ENCODE peak calls at places on chromosomes 4 and X, in six cellular contexts. One of them, this sample, is unnamed.

GRCh38 chr4:80071643-80072606 is 1.1 kb downstream of the ANTXR2 start:
- DNase-seq in A549: no peak
- DNase-seq in Peyer's patch: peak; percentile 73
- DNase-seq in suprapubic skin: peak; percentile 80
- DNase-seq in breast epithelium: peak; percentile 52
- DNase-seq in tibial nerve: peak; percentile 26
- DNase-seq in this sample: peak; percentile 4

GRCh38 chr4:26542996-26543395 is 40.9 kb upstream of the TBC1D19 start:
- DNase-seq in A549: no peak
- DNase-seq in Peyer's patch: no peak
- DNase-seq in suprapubic skin: no peak
- DNase-seq in breast epithelium: no peak
- DNase-seq in tibial nerve: no peak
- DNase-seq in this sample: no peak

GRCh38 chrX:40912166-40912565 is 173.1 kb upstream of the USP9X start:
- DNase-seq in A549: no peak
- DNase-seq in Peyer's patch: no peak
- DNase-seq in suprapubic skin: no peak
- DNase-seq in breast epithelium: no peak
- DNase-seq in tibial nerve: no peak
- DNase-seq in this sample: no peak

GRCh38 chr4:82360298-82361177 is 13.3 kb downstream of the HNRNPD start:
- DNase-seq in A549: no peak
- DNase-seq in Peyer's patch: no peak
- DNase-seq in suprapubic skin: no peak
- DNase-seq in breast epithelium: no peak
- DNase-seq in tibial nerve: no peak
- DNase-seq in this sample: no peak

GRCh38 chrX:153768311-153769157 is 4.5 kb downstream of the PLXNB3 start:
- DNase-seq in A549: no peak
- DNase-seq in Peyer's patch: peak; percentile 39
- DNase-seq in suprapubic skin: peak; percentile 61
- DNase-seq in breast epithelium: no peak
- DNase-seq in tibial nerve: no peak
- DNase-seq in this sample: no peak

GRCh38 chr4:183721207-183722081 is 62.4 kb downstream of the TRAPPC11 start:
- DNase-seq in A549: peak; percentile 60
- DNase-seq in Peyer's patch: peak; percentile 79
- DNase-seq in suprapubic skin: no peak
- DNase-seq in breast epithelium: no peak
- DNase-seq in tibial nerve: no peak
- DNase-seq in this sample: no peak

GRCh38 chrX:143854006-143854405 is 29.9 kb upstream of the UBE2NL start:
- DNase-seq in A549: no peak
- DNase-seq in Peyer's patch: no peak
- DNase-seq in suprapubic skin: no peak
- DNase-seq in breast epithelium: no peak
- DNase-seq in tibial nerve: no peak
- DNase-seq in this sample: no peak

GRCh38 chrX:68989865-68990606 is 161.2 kb downstream of the EFNB1 start:
- DNase-seq in A549: no peak
- DNase-seq in Peyer's patch: no peak
- DNase-seq in suprapubic skin: no peak
- DNase-seq in breast epithelium: no peak
- DNase-seq in tibial nerve: no peak
- DNase-seq in this sample: no peak

GRCh38 chr4:155948541-155948940 is 5.1 kb downstream of the CTSO start:
- DNase-seq in A549: no peak
- DNase-seq in Peyer's patch: no peak
- DNase-seq in suprapubic skin: no peak
- DNase-seq in breast epithelium: no peak
- DNase-seq in tibial nerve: no peak
- DNase-seq in this sample: no peak

GRCh38 chrX:10576777-10577444 is 43.5 kb downstream of the MID1 start:
- DNase-seq in A549: no peak
- DNase-seq in Peyer's patch: no peak
- DNase-seq in suprapubic skin: peak; percentile 58
- DNase-seq in breast epithelium: no peak
- DNase-seq in tibial nerve: no peak
- DNase-seq in this sample: no peak

GRCh38 chr4:47085661-47086060 is 54.3 kb downstream of the GABRB1 start:
- DNase-seq in A549: no peak
- DNase-seq in Peyer's patch: no peak
- DNase-seq in suprapubic skin: no peak
- DNase-seq in breast epithelium: no peak
- DNase-seq in tibial nerve: no peak
- DNase-seq in this sample: no peak

GRCh38 chr4:172998527-172999469 is 169.8 kb upstream of the GALNT7 start:
- DNase-seq in A549: no peak
- DNase-seq in Peyer's patch: no peak
- DNase-seq in suprapubic skin: no peak
- DNase-seq in breast epithelium: no peak
- DNase-seq in tibial nerve: no peak
- DNase-seq in this sample: no peak

GRCh38 chr4:2825740-2826139 is 17.9 kb upstream of the ADD1 start:
- DNase-seq in A549: no peak
- DNase-seq in Peyer's patch: no peak
- DNase-seq in suprapubic skin: peak; percentile 60
- DNase-seq in breast epithelium: peak; percentile 19
- DNase-seq in tibial nerve: no peak
- DNase-seq in this sample: no peak

GRCh38 chr4:110508827-110509446 is 33.0 kb downstream of the ENPEP start:
- DNase-seq in A549: no peak
- DNase-seq in Peyer's patch: no peak
- DNase-seq in suprapubic skin: no peak
- DNase-seq in breast epithelium: no peak
- DNase-seq in tibial nerve: no peak
- DNase-seq in this sample: no peak

GRCh38 chr4:6182390-6183280 is 17.7 kb downstream of the JAKMIP1 start:
- DNase-seq in A549: no peak
- DNase-seq in Peyer's patch: peak; percentile 20
- DNase-seq in suprapubic skin: no peak
- DNase-seq in breast epithelium: no peak
- DNase-seq in tibial nerve: no peak
- DNase-seq in this sample: no peak

GRCh38 chr4:6179362-6179761 is 21.0 kb downstream of the JAKMIP1 start:
- DNase-seq in A549: no peak
- DNase-seq in Peyer's patch: no peak
- DNase-seq in suprapubic skin: no peak
- DNase-seq in breast epithelium: no peak
- DNase-seq in tibial nerve: no peak
- DNase-seq in this sample: no peak

GRCh38 chr4:6184169-6184568 is 16.2 kb downstream of the JAKMIP1 start:
- DNase-seq in A549: no peak
- DNase-seq in Peyer's patch: peak; percentile 12
- DNase-seq in suprapubic skin: no peak
- DNase-seq in breast epithelium: no peak
- DNase-seq in tibial nerve: no peak
- DNase-seq in this sample: no peak

GRCh38 chr4:6180841-6181631 is 19.3 kb downstream of the JAKMIP1 start:
- DNase-seq in A549: no peak
- DNase-seq in Peyer's patch: peak; percentile 5
- DNase-seq in suprapubic skin: no peak
- DNase-seq in breast epithelium: no peak
- DNase-seq in tibial nerve: no peak
- DNase-seq in this sample: no peak

GRCh38 chr4:6183740-6184139 is 16.6 kb downstream of the JAKMIP1 start:
- DNase-seq in A549: no peak
- DNase-seq in Peyer's patch: no peak
- DNase-seq in suprapubic skin: no peak
- DNase-seq in breast epithelium: no peak
- DNase-seq in tibial nerve: no peak
- DNase-seq in this sample: no peak
- TF ChIP-seq POLR2A in A549: no peak
- TF ChIP-seq POLR2A in Peyer's patch: no peak
- TF ChIP-seq POLR2A in suprapubic skin: no peak
- TF ChIP-seq POLR2A in breast epithelium: no peak
- TF ChIP-seq POLR2A in tibial nerve: no peak
- TF ChIP-seq POLR2A in this sample: no peak

GRCh38 chrX:56726609-56727008 is 2.4 kb upstream of the NBDY start:
- DNase-seq in A549: peak; percentile 24
- DNase-seq in Peyer's patch: no peak
- DNase-seq in suprapubic skin: no peak
- DNase-seq in breast epithelium: no peak
- DNase-seq in tibial nerve: no peak
- DNase-seq in this sample: no peak

GRCh38 chrX:56727531-56727930 is 1.5 kb upstream of the NBDY start:
- DNase-seq in A549: no peak
- DNase-seq in Peyer's patch: no peak
- DNase-seq in suprapubic skin: no peak
- DNase-seq in breast epithelium: no peak
- DNase-seq in tibial nerve: no peak
- DNase-seq in this sample: no peak

GRCh38 chrX:56728752-56729151 is 291 bp upstream of the NBDY start:
- DNase-seq in A549: peak; percentile 4
- DNase-seq in Peyer's patch: no peak
- DNase-seq in suprapubic skin: no peak
- DNase-seq in breast epithelium: no peak
- DNase-seq in tibial nerve: no peak
- DNase-seq in this sample: no peak

GRCh38 chrX:56728321-56728720 is 722 bp upstream of the NBDY start:
- DNase-seq in A549: no peak
- DNase-seq in Peyer's patch: no peak
- DNase-seq in suprapubic skin: no peak
- DNase-seq in breast epithelium: no peak
- DNase-seq in tibial nerve: no peak
- DNase-seq in this sample: no peak

DNA sequence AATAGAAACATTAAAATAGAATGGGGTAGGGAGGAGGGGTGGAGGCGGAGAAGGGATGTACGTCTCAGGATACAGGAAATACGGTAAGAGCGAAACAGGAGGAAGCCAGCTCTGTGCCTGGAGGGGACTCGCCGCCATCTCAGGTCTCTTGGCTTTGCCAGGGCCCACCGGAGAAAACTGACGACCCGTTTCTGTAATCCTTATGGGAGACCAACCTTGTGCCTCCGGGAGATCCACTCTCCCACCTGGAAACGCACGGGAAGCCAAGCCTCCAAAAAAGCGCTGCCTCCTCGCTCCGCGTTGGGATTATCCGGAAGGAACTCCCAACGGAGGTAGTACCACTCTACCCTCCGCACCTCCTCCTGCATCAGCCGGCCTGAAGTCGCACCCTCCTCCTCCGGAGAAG is at the start of gene NBDY:
- DNase-seq in A549: peak; percentile 26
- DNase-seq in Peyer's patch: peak; percentile 50
- DNase-seq in suprapubic skin: no peak
- DNase-seq in breast epithelium: peak; percentile 43
- DNase-seq in tibial nerve: no peak
- DNase-seq in this sample: no peak
- TF ChIP-seq POLR2A in A549: peak; percentile 62
- TF ChIP-seq POLR2A in Peyer's patch: peak; percentile 18
- TF ChIP-seq POLR2A in suprapubic skin: no peak
- TF ChIP-seq POLR2A in breast epithelium: no peak
- TF ChIP-seq POLR2A in tibial nerve: no peak
- TF ChIP-seq POLR2A in this sample: peak; percentile 47

GRCh38 chr4:10119263-10119662 is 2.7 kb upstream of the WDR1 start:
- DNase-seq in A549: no peak
- DNase-seq in Peyer's patch: no peak
- DNase-seq in suprapubic skin: no peak
- DNase-seq in breast epithelium: no peak
- DNase-seq in tibial nerve: no peak
- DNase-seq in this sample: no peak
- TF ChIP-seq POLR2A in A549: no peak
- TF ChIP-seq POLR2A in Peyer's patch: no peak
- TF ChIP-seq POLR2A in suprapubic skin: no peak
- TF ChIP-seq POLR2A in breast epithelium: no peak
- TF ChIP-seq POLR2A in tibial nerve: no peak
- TF ChIP-seq POLR2A in this sample: no peak

GRCh38 chr4:119025916-119026661 is 109.5 kb upstream of the MYOZ2 start:
- DNase-seq in A549: peak; percentile 38
- DNase-seq in Peyer's patch: no peak
- DNase-seq in suprapubic skin: no peak
- DNase-seq in breast epithelium: no peak
- DNase-seq in tibial nerve: no peak
- DNase-seq in this sample: no peak

GRCh38 chr4:119028296-119028695 is 107.3 kb upstream of the MYOZ2 start:
- DNase-seq in A549: no peak
- DNase-seq in Peyer's patch: no peak
- DNase-seq in suprapubic skin: no peak
- DNase-seq in breast epithelium: no peak
- DNase-seq in tibial nerve: no peak
- DNase-seq in this sample: no peak

GRCh38 chr4:119029847-119030535 is 105.6 kb upstream of the MYOZ2 start:
- DNase-seq in A549: no peak
- DNase-seq in Peyer's patch: no peak
- DNase-seq in suprapubic skin: no peak
- DNase-seq in breast epithelium: no peak
- DNase-seq in tibial nerve: no peak
- DNase-seq in this sample: no peak

GRCh38 chr4:119026662-119027444 is 108.8 kb upstream of the MYOZ2 start:
- DNase-seq in A549: peak; percentile 28
- DNase-seq in Peyer's patch: no peak
- DNase-seq in suprapubic skin: no peak
- DNase-seq in breast epithelium: no peak
- DNase-seq in tibial nerve: no peak
- DNase-seq in this sample: no peak

GRCh38 chr4:119027815-119028214 is 107.8 kb upstream of the MYOZ2 start:
- DNase-seq in A549: no peak
- DNase-seq in Peyer's patch: no peak
- DNase-seq in suprapubic skin: no peak
- DNase-seq in breast epithelium: no peak
- DNase-seq in tibial nerve: no peak
- DNase-seq in this sample: no peak
- TF ChIP-seq POLR2A in A549: no peak
- TF ChIP-seq POLR2A in Peyer's patch: no peak
- TF ChIP-seq POLR2A in suprapubic skin: no peak
- TF ChIP-seq POLR2A in breast epithelium: no peak
- TF ChIP-seq POLR2A in tibial nerve: no peak
- TF ChIP-seq POLR2A in this sample: no peak